ENCODE peak calls at places on chromosome 6, in nine cellular contexts. X is NCI-H460; M is RKO; A is IMR-90; N is adrenal gland; D is central memory CD4-positive, alpha-beta T cell; I is cardiac fibroblast; K is hippocampal formation; F is endothelial cell. C is an unnamed sample.
A peak's percentile ranks its signal among the peaks of the same experiment; 100 is the strongest.

GRCh38 chr6:127266178-127266891 is at the start of gene RNF146:
- DNase-seq in I (peak; percentile 91), X (peak; percentile 60), A (peak; percentile 83), D (peak; percentile 71), N (peak; percentile 84), F (peak; percentile 79), M (peak; percentile 91), K (peak; percentile 90), C (peak; percentile 79)

GRCh38 chr6:82270791-82271392 is 23.3 kb upstream of the IBTK start:
- DNase-seq in A (peak; percentile 52), X (peak; percentile 35), F (no peak), M (peak; percentile 71), K (no peak), N (no peak), D (peak; percentile 40), I (peak; percentile 65), C (peak; percentile 49)

GRCh38 chr6:169215201-169215661 is 38.4 kb downstream of the THBS2 start:
- DNase-seq in D (no peak), X (no peak), F (no peak), N (no peak), A (peak; percentile 35), I (peak; percentile 45), K (no peak), M (no peak), C (no peak)

GRCh38 chr6:45610832-45611231 is 233.1 kb upstream of the SUPT3H start:
- DNase-seq in A (no peak), I (no peak), K (no peak), D (no peak), N (no peak), X (no peak), F (no peak), M (no peak), C (no peak)

GRCh38 chr6:18166314-18167007 is 11.2 kb downstream of the KDM1B start:
- DNase-seq in I (peak; percentile 79), K (no peak), D (no peak), M (no peak), F (no peak), N (no peak), A (peak; percentile 60), X (no peak), C (no peak)

GRCh38 chr6:135362124-135362523 is 135.4 kb downstream of the AHI1 start:
- DNase-seq in M (no peak), D (no peak), I (no peak), A (no peak), F (no peak), K (no peak), N (no peak), X (no peak), C (no peak)

GRCh38 chr6:95576621-95577316 is 566 bp upstream of the MANEA start:
- DNase-seq in F (no peak), K (no peak), X (no peak), I (peak; percentile 53), N (no peak), D (peak; percentile 25), A (peak; percentile 6), M (peak; percentile 68), C (peak; percentile 69)

GRCh38 chr6:144434308-144434990 is 149.3 kb downstream of the UTRN start:
- DNase-seq in K (no peak), F (no peak), X (no peak), A (peak; percentile 88), M (peak; percentile 63), D (no peak), N (peak; percentile 67), I (peak; percentile 91), C (no peak)

GRCh38 chr6:31870385-31870921 is 7.8 kb upstream of the NEU1 start:
- DNase-seq in K (no peak), D (no peak), A (no peak), I (no peak), M (no peak), F (no peak), N (peak; percentile 85), X (no peak), C (no peak)

GRCh38 chr6:113488061-113488460 is 369.1 kb upstream of the MARCKS start:
- DNase-seq in K (no peak), A (no peak), M (no peak), N (no peak), F (no peak), D (no peak), I (peak; percentile 28), X (no peak), C (no peak)

GRCh38 chr6:107153061-107153460 is 37.7 kb upstream of the BEND3 start:
- DNase-seq in M (no peak), N (no peak), I (no peak), A (peak; percentile 69), F (no peak), X (no peak), D (no peak), K (no peak), C (no peak)

GRCh38 chr6:28841290-28841689 is 82.5 kb downstream of the TRIM27 start:
- DNase-seq in M (peak; percentile 68), A (no peak), K (no peak), I (peak; percentile 3), D (no peak), X (no peak), F (no peak), N (no peak), C (no peak)

GRCh38 chr6:154379585-154379984 is 23.0 kb upstream of the IPCEF1 start:
- DNase-seq in D (no peak), N (no peak), A (no peak), K (no peak), F (no peak), X (no peak), M (no peak), I (no peak), C (no peak)

GRCh38 chr6:73577605-73578160 is 56.9 kb upstream of the EEF1A1 start:
- DNase-seq in A (no peak), D (no peak), F (no peak), N (no peak), I (no peak), K (no peak), M (no peak), X (no peak), C (no peak)

GRCh38 chr6:1285589-1286340 is 26.1 kb upstream of the FOXQ1 start:
- DNase-seq in F (no peak), I (peak; percentile 32), N (no peak), M (no peak), D (no peak), K (no peak), A (peak; percentile 71), X (no peak), C (no peak)

GRCh38 chr6:150857062-150857905 is 8.2 kb upstream of the MTHFD1L start:
- DNase-seq in A (peak; percentile 100), M (peak; percentile 51), I (peak; percentile 100), F (no peak), K (no peak), D (no peak), N (peak; percentile 69), X (no peak), C (no peak)

GRCh38 chr6:7727951-7728854 is 2.3 kb downstream of the BMP6 start:
- DNase-seq in I (peak; percentile 57), A (no peak), X (no peak), D (no peak), M (no peak), F (peak; percentile 28), N (no peak), K (no peak), C (no peak)

GRCh38 chr6:20707870-20708269 is 173.6 kb downstream of the CDKAL1 start:
- DNase-seq in A (no peak), I (no peak), N (no peak), F (no peak), X (no peak), M (no peak), D (no peak), K (no peak), C (no peak)

GRCh38 chr6:282177-282866 is 10.0 kb upstream of the DUSP22 start:
- DNase-seq in K (no peak), N (no peak), X (no peak), D (no peak), F (no peak), A (no peak), M (no peak), I (no peak), C (no peak)

GRCh38 chr6:158014505-158015187 is 33.0 kb downstream of the SYNJ2 start:
- DNase-seq in K (no peak), A (peak; percentile 65), X (no peak), M (no peak), N (no peak), I (peak; percentile 40), F (no peak), D (no peak), C (no peak)

GRCh38 chr6:30556006-30556713 is at the start of gene GNL1:
- DNase-seq in K (peak; percentile 85), N (peak; percentile 96), M (peak; percentile 87), X (peak; percentile 80), D (peak; percentile 98), I (peak; percentile 92), A (peak; percentile 85), F (peak; percentile 95), C (peak; percentile 99)

GRCh38 chr6:34447915-34448314 is 18.0 kb upstream of the PACSIN1 start:
- DNase-seq in A (no peak), F (no peak), N (no peak), D (no peak), X (no peak), I (no peak), M (no peak), K (no peak), C (no peak)

GRCh38 chr6:44270526-44271405 is 516 bp downstream of the TMEM151B start:
- DNase-seq in D (no peak), A (no peak), M (no peak), N (no peak), K (no peak), F (peak; percentile 59), X (no peak), I (no peak), C (no peak)

C was measured in CD4-positive, CD25-positive, alpha-beta regulatory T cell.